ENCODE peak calls at places on chromosomes 13 and 19, in four cellular contexts. M is K562, N is GM12878, Q is HepG2. U is an unnamed sample.

GRCh38 chr13:111897846-111898215 is 169.1 kb upstream of the SOX1 start:
- DNase-seq in M (no peak), N (no peak), Q (no peak), U (no peak)

GRCh38 chr13:59452189-59452588 is 711.5 kb downstream of the DIAPH3 start:
- DNase-seq in M (no peak), N (no peak), Q (no peak), U (no peak)

GRCh38 chr13:94416454-94417080 is 62.9 kb downstream of the DCT start:
- DNase-seq in M (no peak), N (no peak), Q (peak; percentile 67), U (peak; percentile 2)

GRCh38 chr13:37058801-37059135 is 720 bp downstream of the SUPT20H start:
- DNase-seq in M (no peak), N (peak; percentile 7), Q (no peak), U (no peak)

GRCh38 chr19:50844296-50844935 is 10.3 kb upstream of the KLK3 start:
- DNase-seq in M (no peak), N (no peak), Q (no peak), U (no peak)

GRCh38 chr13:24161010-24161775 is 673 bp downstream of the SPATA13 start:
- DNase-seq in M (peak; percentile 7), N (no peak), Q (peak; percentile 55), U (peak; percentile 19)

GRCh38 chr19:10975374-10976036 is 14.7 kb downstream of the SMARCA4 start:
- DNase-seq in M (no peak), N (no peak), Q (no peak), U (peak; percentile 58)

GRCh38 chr13:27466513-27466912 is 16.1 kb upstream of the MTIF3 start:
- DNase-seq in M (no peak), N (no peak), Q (no peak), U (no peak)

GRCh38 chr13:42807866-42808265 is 26.5 kb downstream of the FAM216B start:
- DNase-seq in M (no peak), N (no peak), Q (peak; percentile 1), U (no peak)

GRCh38 chr19:11577451-11578341 is at the start of gene ACP5:
- DNase-seq in M (peak; percentile 36), N (no peak), Q (no peak), U (no peak)

GRCh38 chr13:110696776-110697175 is 9.1 kb downstream of the CARS2 start:
- DNase-seq in M (no peak), N (no peak), Q (no peak), U (no peak)

GRCh38 chr19:41321600-41322270 is 11.8 kb downstream of the CCDC97 start:
- DNase-seq in M (peak; percentile 65), N (no peak), Q (peak; percentile 82), U (peak; percentile 76)

GRCh38 chr19:51799311-51799997 is 4.5 kb downstream of the FPR3 start:
- DNase-seq in M (peak; percentile 59), N (no peak), Q (peak; percentile 35), U (peak; percentile 67)

GRCh38 chr19:5492813-5493409 is 37.7 kb downstream of the ZNRF4 start:
- DNase-seq in M (no peak), N (no peak), Q (no peak), U (no peak)
- TF ChIP-seq EZH2 in M (no peak), N (no peak), Q (no peak), U (peak; percentile 65)

DNA sequence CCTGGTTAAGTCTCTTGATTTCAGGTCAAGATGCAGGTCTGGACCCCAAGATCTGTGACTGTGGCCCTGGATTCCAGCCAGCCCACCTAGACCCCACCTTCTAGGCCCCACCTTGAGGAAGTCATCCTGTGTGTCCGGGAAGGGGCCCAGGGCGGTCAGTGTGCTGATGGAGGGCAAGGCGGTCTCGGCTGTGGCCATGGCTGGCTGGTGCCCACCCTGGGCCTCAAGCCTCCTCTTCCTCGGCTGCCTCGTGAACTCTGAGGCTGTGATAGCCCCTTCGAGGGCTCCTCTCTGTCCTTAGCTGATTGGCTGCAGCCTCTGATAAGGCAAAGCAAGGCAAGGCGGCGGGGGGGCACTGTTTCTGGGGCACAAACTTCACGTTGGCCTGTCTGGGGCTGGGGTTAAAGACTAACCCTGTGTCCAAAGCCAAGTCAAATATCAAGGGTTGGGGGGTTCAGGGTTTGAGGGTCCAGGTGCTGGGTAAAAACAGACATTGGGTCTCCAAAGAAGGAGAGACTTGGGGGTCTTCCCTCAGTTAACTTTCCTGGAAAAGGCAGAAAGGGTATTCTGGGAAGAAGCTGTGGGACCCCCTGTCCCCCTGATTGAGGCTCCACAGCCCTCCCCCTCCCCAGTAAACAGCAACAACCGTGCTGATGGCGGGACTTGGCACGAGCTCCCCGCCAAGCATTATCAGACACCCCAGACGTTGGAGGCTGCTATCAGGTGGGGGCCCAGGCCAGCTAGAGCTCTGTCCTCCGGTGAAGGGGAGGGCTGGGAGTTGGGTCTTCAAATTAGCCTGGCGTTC is at the start of gene KLF1:
- DNase-seq in M (peak; percentile 67), N (no peak), Q (no peak), U (no peak)
- H3K4me3 ChIP-seq in M (peak within 1 kb of the TSS; percentile 70), N (no peak within 1 kb of the TSS), Q (peak within 1 kb of the TSS; percentile 48), U (no peak within 1 kb of the TSS)

GRCh38 chr19:17720487-17720839 is 1.2 kb downstream of the MAP1S start:
- DNase-seq in M (peak; percentile 35), N (no peak), Q (no peak), U (peak; percentile 44)

GRCh38 chr19:17719730-17720486 is 628 bp downstream of the MAP1S start:
- DNase-seq in M (peak; percentile 66), N (no peak), Q (no peak), U (no peak)

GRCh38 chr19:17722655-17723240 is 3.5 kb downstream of the MAP1S start:
- DNase-seq in M (peak; percentile 13), N (no peak), Q (no peak), U (no peak)

GRCh38 chr19:17718988-17719711 is at the start of gene MAP1S:
- DNase-seq in M (peak; percentile 88), N (no peak), Q (peak; percentile 45), U (peak; percentile 46)

GRCh38 chr19:17721821-17722220 is 2.5 kb downstream of the MAP1S start:
- DNase-seq in M (peak; percentile 9), N (no peak), Q (no peak), U (peak; percentile 74)
- TF ChIP-seq MYC in M (no peak), N (no peak), Q (no peak), U (no peak)

GRCh38 chr19:918481-919156 is 1.5 kb downstream of the KISS1R start:
- DNase-seq in M (peak; percentile 40), N (no peak), Q (no peak), U (no peak)

GRCh38 chr19:919157-920050 is 2.3 kb downstream of the KISS1R start:
- DNase-seq in M (no peak), N (no peak), Q (no peak), U (no peak)

GRCh38 chr19:918152-918437 is 962 bp downstream of the KISS1R start:
- DNase-seq in M (no peak), N (no peak), Q (no peak), U (no peak)

GRCh38 chr19:917323-918151 is at the start of gene KISS1R:
- DNase-seq in M (peak; percentile 66), N (no peak), Q (peak; percentile 71), U (no peak)

DNA sequence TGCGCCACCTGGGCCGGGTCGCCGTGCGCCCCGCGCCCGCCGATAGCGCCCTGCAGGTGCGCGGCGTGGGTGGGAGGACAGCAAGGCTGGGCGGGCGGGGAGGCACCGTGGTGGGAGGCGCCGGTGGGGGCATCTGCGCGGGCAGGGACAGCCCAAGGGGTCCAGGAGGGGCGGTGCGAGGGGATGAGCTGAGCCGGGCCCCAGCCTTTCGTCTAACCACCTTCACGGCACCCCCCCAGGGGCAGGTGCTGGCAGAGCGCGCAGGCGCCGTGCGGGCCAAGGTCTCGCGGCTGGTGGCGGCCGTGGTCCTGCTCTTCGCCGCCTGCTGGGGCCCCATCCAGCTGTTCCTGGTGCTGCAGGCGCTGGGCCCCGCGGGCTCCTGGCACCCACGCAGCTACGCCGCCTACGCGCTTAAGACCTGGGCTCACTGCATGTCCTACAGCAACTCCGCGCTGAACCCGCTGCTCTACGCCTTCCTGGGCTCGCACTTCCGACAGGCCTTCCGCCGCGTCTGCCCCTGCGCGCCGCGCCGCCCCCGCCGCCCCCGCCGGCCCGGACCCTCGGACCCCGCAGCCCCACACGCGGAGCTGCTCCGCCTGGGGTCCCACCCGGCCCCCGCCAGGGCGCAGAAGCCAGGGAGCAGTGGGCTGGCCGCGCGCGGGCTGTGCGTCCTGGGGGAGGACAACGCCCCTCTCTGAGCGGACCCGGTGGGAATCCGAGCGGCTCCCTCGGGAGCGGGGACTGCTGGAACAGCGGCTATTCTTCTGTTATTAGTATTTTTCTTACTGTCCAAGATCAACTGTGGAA is 3.1 kb downstream of the KISS1R start:
- DNase-seq in M (no peak), N (no peak), Q (no peak), U (no peak)
- TF ChIP-seq EZH2 in M (no peak), N (no peak), Q (no peak), U (peak; percentile 89)

GRCh38 chr13:46180393-46180792 is 1.6 kb downstream of the LCP1 start:
- DNase-seq in M (no peak), N (no peak), Q (no peak), U (no peak)
- H3K4me3 ChIP-seq in M (peak overlapping the region; percentile 70), N (peak overlapping the region; percentile 95), Q (no peak overlapping the region), U (no peak overlapping the region)

U was measured in endothelial cell of umbilical vein.